ENCODE peak calls at places on chromosomes 3 and 15, in six cellular contexts. P is stomach, R is HCT116, K is GM23338, D is H1, W is SK-N-SH. J is an unnamed sample.

GRCh38 chr3:171328419-171329082 is 131.7 kb downstream of the TNIK start:
- DNase-seq in P (peak; percentile 48), R (peak; percentile 47), K (peak; percentile 76), D (no peak), W (no peak), J (peak; percentile 62)

GRCh38 chr3:152331975-152332374 is 63.2 kb downstream of the MBNL1 start:
- DNase-seq in P (no peak), R (no peak), K (no peak), D (no peak), W (no peak), J (no peak)

GRCh38 chr15:47466357-47466756 is 250.9 kb upstream of the SEMA6D start:
- DNase-seq in P (no peak), R (no peak), K (no peak), D (no peak), W (no peak), J (no peak)

GRCh38 chr15:66043264-66043663 is 174.0 kb downstream of the RAB11A start:
- DNase-seq in P (peak; percentile 81), R (no peak), K (no peak), D (no peak), W (no peak), J (peak; percentile 36)

GRCh38 chr3:33131328-33132018 is 17.7 kb downstream of the CRTAP start:
- DNase-seq in P (peak; percentile 51), R (peak; percentile 44), K (peak; percentile 96), D (peak; percentile 41), W (peak; percentile 71), J (no peak)

GRCh38 chr3:73580343-73580742 is 44.4 kb downstream of the PDZRN3 start:
- DNase-seq in P (no peak), R (no peak), K (no peak), D (no peak), W (no peak), J (no peak)

GRCh38 chr3:118818386-118818785 is 216.3 kb downstream of the IGSF11 start:
- DNase-seq in P (no peak), R (no peak), K (no peak), D (no peak), W (no peak), J (no peak)

GRCh38 chr3:71197841-71198565 is 385.5 kb downstream of the FOXP1 start:
- DNase-seq in P (no peak), R (no peak), K (no peak), D (no peak), W (no peak), J (no peak)

GRCh38 chr15:35583863-35584528 is 38.0 kb upstream of the DPH6 start:
- DNase-seq in P (no peak), R (no peak), K (no peak), D (no peak), W (no peak), J (no peak)

GRCh38 chr15:38611228-38611627 is 46.6 kb upstream of the RASGRP1 start:
- DNase-seq in P (no peak), R (no peak), K (no peak), D (no peak), W (no peak), J (no peak)

GRCh38 chr3:105352976-105353375 is 13.7 kb upstream of the ALCAM start:
- DNase-seq in P (no peak), R (no peak), K (no peak), D (no peak), W (no peak), J (no peak)

DNA sequence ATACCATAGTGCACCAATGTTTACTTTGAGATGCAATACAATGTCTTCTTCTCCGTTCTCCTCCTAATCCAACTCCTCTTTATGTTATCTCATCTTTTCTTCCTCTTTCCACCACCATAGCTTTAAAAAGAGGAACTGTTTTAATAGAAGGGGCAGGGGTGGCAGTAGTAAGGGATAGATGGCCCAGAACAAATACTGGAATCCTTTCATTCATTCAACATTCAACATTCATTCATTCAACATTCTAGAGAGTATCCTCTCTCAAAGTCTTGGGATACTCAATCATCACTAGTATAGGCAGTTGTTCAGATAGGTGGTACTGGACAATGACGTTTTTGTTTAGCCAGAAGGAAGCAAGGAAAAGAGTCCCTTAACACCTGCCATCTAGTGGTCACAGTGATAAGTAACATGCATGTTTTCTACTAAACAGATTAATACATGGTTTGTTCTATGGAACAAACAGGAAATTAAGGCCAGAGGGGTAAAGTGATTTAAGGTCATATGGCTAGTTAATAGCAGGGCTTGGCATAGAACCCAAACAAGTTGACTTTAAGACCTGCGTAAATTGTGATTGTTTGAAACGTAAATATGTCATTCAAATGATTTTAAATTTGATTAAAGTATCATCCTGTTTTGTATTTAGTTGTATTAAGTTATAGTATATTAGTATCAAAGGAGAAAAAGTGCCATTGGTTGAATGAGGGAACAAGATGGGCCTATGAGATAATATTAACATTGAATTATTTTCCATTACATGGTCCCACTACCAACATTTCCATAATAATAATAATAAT is 26.9 kb upstream of the EHHADH start:
- DNase-seq in P (no peak), R (peak; percentile 75), K (peak; percentile 76), D (no peak), W (peak; percentile 54), J (no peak)
- TF ChIP-seq CTCF in P (peak; percentile 6), R (peak; percentile 57), K (peak; percentile 78), D (no peak), W (peak; percentile 79), J (peak; percentile 61)

GRCh38 chr3:72279631-72280041 is 494.7 kb upstream of the PROK2 start:
- DNase-seq in P (no peak), R (no peak), K (no peak), D (no peak), W (no peak), J (no peak)

GRCh38 chr3:72278349-72279067 is 493.6 kb upstream of the PROK2 start:
- DNase-seq in P (no peak), R (no peak), K (no peak), D (no peak), W (no peak), J (no peak)

GRCh38 chr3:72280876-72281275 is 495.9 kb upstream of the PROK2 start:
- DNase-seq in P (no peak), R (no peak), K (no peak), D (no peak), W (no peak), J (no peak)

GRCh38 chr3:72277710-72278109 is 492.8 kb upstream of the PROK2 start:
- DNase-seq in P (no peak), R (no peak), K (no peak), D (no peak), W (no peak), J (no peak)

GRCh38 chr3:72279068-72279598 is 494.2 kb upstream of the PROK2 start:
- DNase-seq in P (no peak), R (no peak), K (no peak), D (no peak), W (no peak), J (no peak)
- TF ChIP-seq POLR2AphosphoS5 in P (no peak), R (no peak), K (no peak), D (no peak), W (no peak), J (no peak)

GRCh38 chr3:4583441-4583840 is 90.3 kb downstream of the ITPR1 start:
- DNase-seq in P (no peak), R (no peak), K (peak; percentile 18), D (no peak), W (no peak), J (no peak)

GRCh38 chr3:4587061-4587837 is 94.1 kb downstream of the ITPR1 start:
- DNase-seq in P (no peak), R (no peak), K (no peak), D (no peak), W (no peak), J (no peak)

GRCh38 chr3:4582634-4583033 is 89.5 kb downstream of the ITPR1 start:
- DNase-seq in P (no peak), R (no peak), K (peak; percentile 21), D (no peak), W (no peak), J (no peak)

GRCh38 chr3:4586381-4586780 is 93.2 kb downstream of the ITPR1 start:
- DNase-seq in P (no peak), R (no peak), K (no peak), D (no peak), W (no peak), J (no peak)

DNA sequence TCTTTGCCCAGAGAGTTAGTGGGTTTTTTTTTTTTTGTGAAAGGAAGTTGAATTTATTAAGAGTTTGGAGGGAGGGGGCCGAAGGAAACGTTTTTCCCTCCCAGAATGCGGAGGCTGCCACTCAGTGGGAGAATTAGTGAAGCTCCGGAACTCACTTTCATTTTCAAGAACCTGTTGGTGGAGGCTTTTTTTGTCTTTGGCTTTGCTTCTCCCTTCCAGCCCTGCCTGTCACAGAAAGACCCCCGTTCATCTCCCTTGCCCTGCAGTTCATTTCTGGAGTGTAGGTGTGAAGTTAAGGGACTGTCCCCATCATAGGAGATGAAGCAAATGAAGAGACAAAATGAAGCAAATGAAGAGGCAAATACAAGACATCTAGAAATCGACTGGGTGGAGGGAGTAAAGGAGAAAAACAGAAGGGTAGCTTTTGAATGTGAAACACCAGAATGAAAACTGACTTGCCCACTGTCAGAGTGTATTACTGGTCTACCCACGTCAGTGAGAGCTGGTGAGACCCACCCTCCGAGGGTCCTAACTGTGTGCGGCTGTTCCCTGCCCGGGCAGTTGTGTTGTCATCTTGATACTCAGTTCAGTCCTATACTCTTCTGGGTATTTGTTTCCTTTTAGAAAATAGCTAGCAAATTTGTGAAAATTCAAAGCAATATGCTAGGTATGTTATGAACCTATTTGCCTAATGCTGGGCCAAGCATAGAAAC is 91.5 kb downstream of the ITPR1 start:
- DNase-seq in P (no peak), R (no peak), K (no peak), D (no peak), W (no peak), J (peak; percentile 15)
- TF ChIP-seq CTCF in P (no peak), R (no peak), K (no peak), D (no peak), W (no peak), J (no peak)

GRCh38 chr15:73930790-73931281 is 4.6 kb downstream of the LOXL1 start:
- DNase-seq in P (no peak), R (no peak), K (no peak), D (no peak), W (no peak), J (no peak)

GRCh38 chr15:73931441-73931840 is 5.2 kb downstream of the LOXL1 start:
- DNase-seq in P (no peak), R (no peak), K (no peak), D (no peak), W (no peak), J (no peak)

GRCh38 chr15:73934281-73934680 is 8.0 kb downstream of the LOXL1 start:
- DNase-seq in P (no peak), R (no peak), K (no peak), D (no peak), W (no peak), J (no peak)

GRCh38 chr15:73930371-73930770 is 4.1 kb downstream of the LOXL1 start:
- DNase-seq in P (no peak), R (no peak), K (no peak), D (no peak), W (no peak), J (no peak)

DNA sequence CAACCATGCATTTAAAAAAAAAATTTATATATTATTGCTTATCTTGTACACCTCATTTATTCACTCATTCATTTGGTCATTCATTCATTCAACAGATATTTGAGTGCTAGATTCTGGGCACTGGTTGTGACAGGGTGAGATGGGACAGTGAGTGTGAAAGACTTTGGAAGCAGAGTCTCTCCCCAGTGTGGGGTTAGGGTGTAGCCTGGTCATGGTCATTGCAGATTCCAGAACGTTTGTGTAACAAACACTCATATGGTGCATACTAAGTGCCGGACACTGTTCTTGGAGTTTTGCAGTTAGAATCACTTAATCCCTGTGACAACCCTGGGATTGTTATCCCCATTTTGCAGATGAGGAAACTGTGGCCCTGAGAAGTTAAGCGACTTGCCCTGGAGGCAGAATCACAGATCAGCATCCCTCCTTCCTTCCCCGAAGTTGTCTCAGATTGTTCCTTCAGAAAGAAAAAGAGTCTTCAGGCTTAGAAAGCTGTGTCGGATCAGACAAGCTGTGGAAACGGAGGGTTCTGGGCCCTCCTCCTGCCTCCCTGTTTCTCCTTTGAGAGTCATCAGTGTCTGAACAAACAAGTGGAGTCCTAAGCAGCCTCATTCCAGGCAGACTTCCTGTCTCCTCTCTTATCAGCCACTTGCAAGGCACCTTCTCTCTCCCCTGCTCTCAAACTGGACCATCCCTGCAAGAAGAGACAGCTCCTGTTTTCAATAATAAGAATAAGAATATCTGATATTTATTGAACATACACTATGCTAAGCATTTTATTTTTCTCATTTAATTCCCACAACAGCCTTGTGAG is 6.3 kb downstream of the LOXL1 start:
- DNase-seq in P (no peak), R (no peak), K (no peak), D (no peak), W (no peak), J (no peak)
- TF ChIP-seq POLR2AphosphoS5 in P (no peak), R (no peak), K (no peak), D (no peak), W (no peak), J (no peak)

J was measured in transverse colon.